ENCODE peak calls at places on chromosomes 12 and 14, in six cellular contexts. X is Panc1, O is H1, V is fibroblast of pulmonary artery, B is lower leg skin, T is AG10803. Y is an unnamed sample.

GRCh38 chr14:68651652-68652432 is 141.0 kb downstream of the ZFP36L1 start:
- DNase-seq in O (peak; percentile 43), T (peak; percentile 79), B (no peak), X (no peak), V (no peak), Y (no peak)

GRCh38 chr12:26870491-26871419 is 37.8 kb upstream of the ITPR2 start:
- DNase-seq in T (peak; percentile 52), X (no peak), B (no peak), V (peak; percentile 91), O (no peak), Y (peak; percentile 93)

GRCh38 chr14:32477406-32477805 is 148.3 kb downstream of the AKAP6 start:
- DNase-seq in B (no peak), O (no peak), V (no peak), X (no peak), T (peak; percentile 59), Y (no peak)

GRCh38 chr12:132197581-132198281 is 53.5 kb downstream of the NOC4L start:
- DNase-seq in O (no peak), X (no peak), V (no peak), B (no peak), T (no peak), Y (peak; percentile 16)

GRCh38 chr12:56601503-56601902 is 28.6 kb downstream of the BAZ2A start:
- DNase-seq in O (no peak), T (no peak), B (no peak), X (no peak), V (peak; percentile 25), Y (no peak)

GRCh38 chr12:113270709-113271009 is 49.4 kb downstream of the TPCN1 start:
- DNase-seq in B (no peak), O (no peak), T (no peak), V (no peak), X (no peak), Y (no peak)

GRCh38 chr14:25220514-25220913 is 170.6 kb upstream of the STXBP6 start:
- DNase-seq in O (no peak), V (no peak), B (no peak), X (no peak), T (no peak), Y (no peak)

GRCh38 chr12:43921666-43922337 is 85.9 kb downstream of the TMEM117 start:
- DNase-seq in T (peak; percentile 79), V (no peak), B (no peak), X (no peak), O (no peak), Y (peak; percentile 28)

GRCh38 chr12:124174406-124174805 is 120.5 kb upstream of the RFLNA start:
- DNase-seq in X (no peak), V (peak; percentile 18), O (no peak), B (no peak), T (peak; percentile 95), Y (no peak)

GRCh38 chr12:70366581-70367267 is 634 bp downstream of the KCNMB4 start:
- DNase-seq in X (no peak), V (peak; percentile 48), B (peak; percentile 22), T (peak; percentile 25), O (peak; percentile 67), Y (peak; percentile 14)

GRCh38 chr12:26271024-26271423 is 75.7 kb downstream of the SSPN start:
- DNase-seq in B (no peak), T (no peak), O (no peak), X (no peak), V (peak; percentile 62), Y (peak; percentile 49)

GRCh38 chr14:97013878-97014277 is 216.7 kb downstream of the VRK1 start:
- DNase-seq in B (no peak), V (no peak), O (no peak), X (no peak), T (no peak), Y (no peak)

GRCh38 chr14:97005908-97006307 is 208.7 kb downstream of the VRK1 start:
- DNase-seq in X (no peak), B (no peak), V (no peak), O (no peak), T (no peak), Y (no peak)

GRCh38 chr14:97010491-97011160 is 213.4 kb downstream of the VRK1 start:
- DNase-seq in X (no peak), T (no peak), O (peak; percentile 63), B (no peak), V (no peak), Y (no peak)
- TF ChIP-seq CTCF in X (no peak), T (no peak), O (peak; percentile 68), B (no peak), V (no peak), Y (no peak)

DNA sequence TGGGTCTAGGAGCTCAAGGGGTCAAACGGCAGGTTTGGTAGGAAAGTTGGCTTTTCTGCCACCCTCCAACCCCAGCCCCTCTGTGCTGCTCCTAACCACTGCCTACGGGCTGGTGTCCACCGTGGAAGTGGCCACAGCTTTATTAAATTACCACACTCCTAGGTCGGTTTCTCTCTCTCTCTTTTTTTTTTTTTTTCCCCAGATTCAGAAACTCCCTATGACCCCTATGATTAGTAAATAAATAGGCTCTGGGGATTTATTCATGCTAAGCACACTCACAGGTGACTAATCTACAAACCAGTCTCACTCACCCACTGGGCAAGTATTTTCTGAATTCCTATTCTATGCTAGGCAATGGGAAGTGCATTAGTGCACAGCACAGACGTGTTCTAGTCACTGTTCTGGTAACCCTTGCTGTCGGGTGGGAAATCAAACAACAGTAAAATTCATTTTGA is 8.7 kb upstream of the DDX47 start:
- DNase-seq in O (no peak), B (no peak), X (no peak), T (peak; percentile 93), V (peak; percentile 55), Y (peak; percentile 77)
- H3K4me3 ChIP-seq in O (no peak overlapping the region), B (no peak overlapping the region), X (peak overlapping the region; percentile 16), T (no peak overlapping the region), V (no peak overlapping the region), Y (no peak overlapping the region)

GRCh38 chr12:101231626-101232025 is 21.6 kb upstream of the SLC5A8 start:
- DNase-seq in O (no peak), V (no peak), X (no peak), B (no peak), T (no peak), Y (no peak)
- TF ChIP-seq CTCF in O (no peak), V (no peak), X (no peak), B (no peak), T (no peak), Y (no peak)

DNA sequence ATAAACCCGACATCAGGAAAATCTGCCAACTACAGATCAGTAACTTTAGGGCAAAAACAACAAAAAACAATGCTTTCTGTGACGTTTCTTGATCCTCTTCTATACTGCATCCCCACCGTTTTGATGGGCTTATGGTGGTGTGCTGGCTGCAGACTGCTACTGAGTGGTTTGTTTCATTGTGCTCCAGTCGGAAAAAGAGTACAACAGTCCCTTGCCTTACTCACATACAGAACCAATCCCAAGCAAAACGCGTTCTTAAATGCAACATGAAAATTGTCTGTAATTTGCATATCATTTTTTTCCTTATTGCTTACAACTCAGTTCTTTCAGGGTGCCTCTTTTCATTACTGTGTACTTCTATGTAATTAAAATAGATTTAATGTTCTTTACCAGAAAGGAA is 2.3 kb downstream of the ETV6 start:
- DNase-seq in O (no peak), T (peak; percentile 21), V (no peak), B (no peak), X (no peak), Y (peak; percentile 23)
- H3K4me3 ChIP-seq in O (no peak overlapping the region), T (peak overlapping the region; percentile 95), V (peak overlapping the region; percentile 92), B (no peak overlapping the region), X (peak overlapping the region; percentile 66), Y (peak overlapping the region; percentile 97)

DNA sequence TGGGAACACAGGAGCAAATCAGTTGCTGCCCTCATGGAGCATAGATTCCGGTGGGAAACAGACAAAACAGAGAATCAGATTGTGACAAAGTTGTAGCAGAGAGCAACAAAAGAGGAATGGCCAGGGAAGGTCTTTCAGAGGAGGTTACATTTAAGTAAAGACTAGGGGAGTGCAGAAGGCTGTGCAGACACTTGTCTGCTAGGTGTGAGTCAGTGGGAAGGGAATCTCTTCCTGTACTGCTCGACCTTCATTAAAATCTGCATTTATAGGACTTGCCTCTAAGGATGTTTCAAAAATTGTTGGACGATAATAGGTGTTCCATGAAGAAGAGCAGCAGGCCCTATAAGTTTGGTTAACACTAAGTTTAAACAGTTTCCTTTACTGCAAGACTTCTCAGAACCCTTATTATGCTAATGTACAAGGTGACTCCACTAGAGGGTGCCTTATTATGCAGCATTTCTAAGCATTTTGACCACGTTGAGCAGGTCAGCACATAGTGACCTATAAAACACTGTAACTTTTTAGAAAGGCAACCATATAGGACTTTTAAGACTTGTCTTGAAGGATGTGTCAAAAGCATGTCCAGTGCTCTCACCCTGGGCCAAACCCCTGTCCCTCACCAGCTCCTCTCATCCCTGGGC is 91.8 kb upstream of the RIC8B start:
- DNase-seq in B (no peak), T (peak; percentile 16), O (peak; percentile 28), V (peak; percentile 67), X (no peak), Y (peak; percentile 51)
- TF ChIP-seq CTCF in B (no peak), T (peak; percentile 37), O (no peak), V (peak; percentile 58), X (peak; percentile 22), Y (peak; percentile 45)

DNA sequence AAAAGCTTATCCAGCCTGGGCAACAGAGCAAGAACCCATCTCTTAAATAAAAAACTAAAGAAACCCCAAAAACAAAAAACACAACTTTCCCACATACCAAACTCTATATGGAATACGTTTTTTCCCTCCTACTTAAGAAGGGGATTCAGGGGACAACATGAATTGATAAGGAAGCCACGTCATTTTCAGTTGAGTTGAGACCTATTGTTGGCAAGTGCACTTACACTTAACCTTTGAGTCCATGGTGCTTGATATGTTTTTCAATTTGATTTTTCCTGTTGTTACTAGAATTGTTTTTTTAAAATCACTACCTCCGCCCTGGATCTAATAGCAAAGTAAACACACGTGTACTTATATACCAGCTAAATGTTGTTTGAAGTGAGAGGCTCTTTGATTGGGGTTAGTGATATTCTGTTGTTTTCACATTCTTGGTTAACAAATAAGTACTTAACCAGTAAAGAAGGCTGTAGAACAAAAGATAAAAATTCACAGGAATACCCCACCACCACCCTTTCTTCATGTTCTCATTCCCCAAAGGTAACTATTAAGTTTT is 2.0 kb downstream of the FAM177A1 start:
- DNase-seq in T (no peak), X (no peak), V (peak; percentile 9), B (no peak), O (no peak), Y (no peak)
- H3K4me3 ChIP-seq in T (no peak overlapping the region), X (peak overlapping the region; percentile 82), V (peak overlapping the region; percentile 30), B (no peak overlapping the region), O (no peak overlapping the region), Y (peak overlapping the region; percentile 25)

Y was measured in fibroblast of the aortic adventitia.